ENCODE peak calls at places on chromosomes 16 and 17, in nine cellular contexts. O is Caco-2, Q is brain microvascular endothelial cell, E is AG04450, D is body of pancreas, W is transverse colon, C is uterus, J is dorsolateral prefrontal cortex, S is cardiac muscle cell. V is an unnamed sample.
A peak's percentile ranks its signal among the peaks of the same experiment; 100 is the strongest.

GRCh38 chr17:7466644-7467341 is 12.6 kb downstream of the ZBTB4 start:
- DNase-seq in O (no peak), Q (no peak), E (no peak), D (peak; percentile 66), W (peak; percentile 45), C (peak; percentile 86), J (peak; percentile 40), S (peak; percentile 73), V (no peak)

GRCh38 chr17:29451338-29451737 is 61.2 kb downstream of the TAOK1 start:
- DNase-seq in O (no peak), Q (no peak), E (no peak), D (no peak), W (no peak), C (no peak), J (no peak), S (no peak), V (no peak)

GRCh38 chr16:66295761-66296546 is 70.5 kb upstream of the CDH5 start:
- DNase-seq in O (peak; percentile 47), Q (no peak), E (no peak), D (no peak), W (no peak), C (no peak), J (no peak), S (no peak), V (no peak)

GRCh38 chr17:71486171-71486740 is 634.6 kb upstream of the SOX9 start:
- DNase-seq in O (no peak), Q (no peak), E (no peak), D (no peak), W (no peak), C (no peak), J (no peak), S (no peak), V (no peak)

GRCh38 chr16:67284699-67285646 is 5.6 kb downstream of the PLEKHG4 start:
- DNase-seq in O (no peak), Q (no peak), E (no peak), D (peak; percentile 65), W (peak; percentile 49), C (no peak), J (no peak), S (peak; percentile 39), V (peak; percentile 58)

GRCh38 chr16:87297918-87298631 is 19.1 kb downstream of the C16orf95 start:
- DNase-seq in O (no peak), Q (no peak), E (no peak), D (peak; percentile 32), W (no peak), C (no peak), J (no peak), S (peak; percentile 26), V (peak; percentile 41)

GRCh38 chr16:86285938-86286921 is 224.1 kb upstream of the FOXF1 start:
- DNase-seq in O (no peak), Q (no peak), E (no peak), D (no peak), W (no peak), C (no peak), J (no peak), S (no peak), V (no peak)

GRCh38 chr16:86510465-86511261 is at the start of gene FOXF1:
- DNase-seq in O (no peak), Q (no peak), E (peak; percentile 69), D (no peak), W (no peak), C (no peak), J (no peak), S (peak; percentile 61), V (no peak)

GRCh38 chr16:23294260-23294659 is 7.8 kb upstream of the SCNN1B start:
- DNase-seq in O (no peak), Q (no peak), E (no peak), D (no peak), W (peak; percentile 64), C (no peak), J (no peak), S (no peak), V (no peak)

GRCh38 chr17:77318491-77319210 is 177.9 kb downstream of the SEC14L1 start:
- DNase-seq in O (peak; percentile 24), Q (no peak), E (no peak), D (no peak), W (peak; percentile 54), C (peak; percentile 42), J (no peak), S (peak; percentile 73), V (no peak)

GRCh38 chr17:29674270-29674669 is 51.6 kb upstream of the CORO6 start:
- DNase-seq in O (no peak), Q (no peak), E (no peak), D (no peak), W (no peak), C (no peak), J (no peak), S (no peak), V (no peak)

GRCh38 chr16:51313204-51313603 is 162.1 kb upstream of the SALL1 start:
- DNase-seq in O (no peak), Q (no peak), E (no peak), D (no peak), W (no peak), C (no peak), J (no peak), S (no peak), V (no peak)

GRCh38 chr17:75706042-75706728 is 15.1 kb upstream of the ITGB4 start:
- DNase-seq in O (no peak), Q (no peak), E (no peak), D (no peak), W (no peak), C (no peak), J (no peak), S (no peak), V (no peak)

GRCh38 chr17:75703191-75703590 is 18.1 kb upstream of the ITGB4 start:
- DNase-seq in O (no peak), Q (no peak), E (no peak), D (no peak), W (no peak), C (no peak), J (no peak), S (no peak), V (no peak)

GRCh38 chr17:75701288-75701687 is 20.0 kb upstream of the ITGB4 start:
- DNase-seq in O (no peak), Q (no peak), E (no peak), D (no peak), W (no peak), C (no peak), J (no peak), S (no peak), V (no peak)

GRCh38 chr17:75704963-75705875 is 16.0 kb upstream of the ITGB4 start:
- DNase-seq in O (no peak), Q (no peak), E (no peak), D (no peak), W (no peak), C (no peak), J (no peak), S (no peak), V (no peak)

DNA sequence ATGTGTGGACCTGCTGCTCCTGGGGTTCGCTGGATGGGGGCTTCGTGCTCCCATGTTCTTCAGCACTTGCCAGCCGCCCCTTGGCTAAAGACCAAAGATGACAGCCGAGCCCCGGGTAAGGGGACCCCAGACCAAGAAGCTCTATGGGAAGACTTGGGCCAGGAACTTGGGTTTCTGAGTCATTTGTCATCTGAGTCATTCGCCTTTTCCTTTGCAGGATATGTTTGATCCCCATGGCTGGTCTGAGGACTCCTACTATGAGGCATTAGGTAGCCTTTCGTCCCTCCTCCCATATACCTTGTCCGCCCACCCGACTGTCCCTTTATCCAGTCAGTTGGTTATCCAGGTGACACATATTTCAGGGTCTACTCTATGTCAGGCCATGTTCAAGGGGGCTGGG is 17.7 kb upstream of the ITGB4 start:
- DNase-seq in O (no peak), Q (no peak), E (no peak), D (no peak), W (no peak), C (no peak), J (no peak), S (no peak), V (no peak)
- TF ChIP-seq CTCF in O (no peak), Q (no peak), E (no peak), D (no peak), W (no peak), C (no peak), J (no peak), S (no peak), V (no peak)

DNA sequence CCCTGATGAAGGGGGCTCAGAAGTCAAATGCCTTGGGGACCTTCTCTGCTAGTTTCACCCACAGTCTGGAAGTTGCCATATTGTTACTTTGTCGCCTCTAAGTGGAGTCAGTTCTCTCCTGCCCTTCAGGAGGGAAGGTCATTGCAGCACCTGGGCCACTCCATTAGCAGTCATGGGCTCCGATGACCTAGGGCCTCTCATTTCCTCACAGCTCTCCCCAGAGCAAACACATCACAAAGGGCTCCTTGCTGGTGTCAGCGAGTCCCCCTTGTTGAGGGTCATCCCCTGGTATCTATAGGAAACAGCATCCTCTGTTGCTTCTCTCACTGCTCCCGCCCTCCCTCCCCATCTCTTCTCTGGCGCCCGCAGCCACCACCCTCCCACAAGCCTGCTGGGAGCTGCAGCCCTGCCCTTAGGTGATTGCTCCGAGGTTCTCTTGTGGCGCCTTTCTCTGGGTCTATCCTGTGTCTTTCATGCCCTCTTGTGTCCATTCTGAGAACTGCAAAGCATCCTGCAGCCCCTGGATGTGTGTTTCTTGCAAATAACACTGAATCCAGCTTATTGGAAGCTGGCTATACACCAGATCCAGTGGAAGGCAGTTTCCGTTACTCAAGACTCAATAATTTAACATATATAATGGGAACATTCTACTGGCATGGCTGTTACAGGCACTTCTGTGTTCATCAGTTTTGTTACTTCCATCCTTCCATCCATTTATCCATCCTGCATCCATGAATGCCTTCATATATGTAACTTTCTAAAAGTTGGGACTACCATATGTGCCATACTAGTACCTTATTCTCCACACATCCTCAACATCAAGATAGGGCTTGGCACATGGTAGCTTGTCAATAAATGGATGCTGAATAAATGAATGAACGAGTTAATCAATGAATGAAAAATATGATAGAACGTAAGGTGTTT is 21.2 kb downstream of the PDILT start:
- DNase-seq in O (peak; percentile 71), Q (peak; percentile 73), E (peak; percentile 30), D (peak; percentile 83), W (peak; percentile 47), C (peak; percentile 45), J (no peak), S (peak; percentile 76), V (peak; percentile 70)
- TF ChIP-seq CTCF in O (peak; percentile 80), Q (peak; percentile 87), E (peak; percentile 83), D (peak; percentile 88), W (peak; percentile 76), C (peak; percentile 74), J (peak; percentile 81), S (peak; percentile 80), V (peak; percentile 86)

GRCh38 chr16:89318430-89318758 is 100.9 kb downstream of the ZNF778 start:
- DNase-seq in O (no peak), Q (no peak), E (no peak), D (no peak), W (no peak), C (no peak), J (no peak), S (no peak), V (no peak)
- TF ChIP-seq CTCF in O (no peak), Q (no peak), E (no peak), D (no peak), W (no peak), C (no peak), J (no peak), S (no peak), V (no peak)

DNA sequence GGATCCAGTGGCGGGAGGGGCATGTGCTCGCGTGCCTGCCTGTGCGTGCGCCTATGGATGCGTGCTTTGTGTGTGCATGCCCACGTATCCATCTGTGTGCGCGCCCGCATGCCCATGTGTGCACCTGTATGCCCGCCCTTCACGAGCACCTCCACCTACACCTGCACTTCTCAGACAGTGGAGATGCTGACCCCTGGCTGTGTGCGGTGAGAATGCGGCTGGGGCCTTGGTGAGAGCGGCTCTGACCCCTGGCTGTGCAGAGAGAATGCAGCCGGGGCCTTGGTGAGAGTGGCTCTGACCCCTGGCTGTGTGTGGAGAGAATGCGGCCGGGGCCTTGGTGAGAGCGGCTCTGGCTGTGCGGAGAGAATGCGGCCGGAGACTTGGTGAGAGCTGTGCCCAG is 33.9 kb downstream of the AXIN1 start:
- DNase-seq in O (no peak), Q (no peak), E (no peak), D (no peak), W (no peak), C (no peak), J (no peak), S (no peak), V (no peak)
- TF ChIP-seq CTCF in O (peak; percentile 42), Q (peak; percentile 42), E (no peak), D (no peak), W (no peak), C (no peak), J (no peak), S (no peak), V (peak; percentile 55)

V was measured in progenitor cell of endocrine pancreas.